ENCODE peak calls at places on chromosomes 7 and 10, in ten cellular contexts. L is GM19239, E is testis, F is iris pigment epithelial cell, O is occipital lobe, X is NCI-H1105 treated with DMSO at 0.1 percent for 48 hours, N is RWPE1, C is nephron progenitor cell, V is fibroblast of the aortic adventitia, K is posterior cingulate gyrus. B is an unnamed sample.

GRCh38 chr7:20172736-20173334 is 44.3 kb downstream of the MACC1 start:
- DNase-seq in C (peak), X (peak), O (peak), N (peak), K (peak), L (peak), E (peak), F (peak), V (peak), B (peak)

GRCh38 chr10:127877116-127877515 is 15.6 kb downstream of the CLRN3 start:
- DNase-seq in C (no peak), L (no peak), V (no peak), X (no peak), O (no peak), K (no peak), E (no peak), N (no peak), F (peak), B (peak)

GRCh38 chr10:73906524-73907447 is 4.1 kb upstream of the PLAU start:
- DNase-seq in X (no peak), E (peak), N (peak), F (peak), L (no peak), C (peak), O (no peak), K (no peak), V (peak), B (peak)

GRCh38 chr7:108196004-108196403 is 65.8 kb upstream of the LAMB4 start:
- DNase-seq in O (no peak), C (no peak), N (no peak), X (no peak), E (no peak), L (no peak), F (peak), K (no peak), V (peak), B (peak)

GRCh38 chr7:97179454-97180104 is 62.1 kb downstream of the SDHAF3 start:
- DNase-seq in L (peak), E (peak), K (no peak), F (peak), C (peak), O (no peak), N (peak), X (peak), V (peak), B (peak)

GRCh38 chr7:136183981-136184380 is 206.8 kb upstream of the MTPN start:
- DNase-seq in K (no peak), L (no peak), C (no peak), N (no peak), E (no peak), X (no peak), F (peak), V (no peak), O (no peak), B (no peak)

GRCh38 chr10:132465193-132465888 is 68.3 kb downstream of the PWWP2B start:
- DNase-seq in N (no peak), V (no peak), E (no peak), X (no peak), K (no peak), L (no peak), C (peak), F (no peak), O (no peak), B (no peak)

GRCh38 chr7:138459300-138460175 is 521 bp upstream of the TRIM24 start:
- DNase-seq in X (peak), O (peak), L (peak), K (peak), V (no peak), C (peak), N (no peak), E (peak), F (peak), B (peak)

GRCh38 chr10:48511855-48512191 is 93.0 kb downstream of the ARHGAP22 start:
- DNase-seq in C (no peak), E (no peak), F (no peak), V (no peak), O (no peak), L (no peak), X (no peak), K (no peak), N (no peak), B (peak)

GRCh38 chr10:50386992-50387735 is 135.8 kb upstream of the ASAH2 start:
- DNase-seq in V (no peak), C (no peak), L (no peak), K (no peak), O (no peak), N (no peak), E (no peak), F (no peak), X (no peak), B (no peak)

GRCh38 chr7:134114992-134115391 is 12.1 kb upstream of the LRGUK start:
- DNase-seq in X (no peak), F (no peak), K (no peak), N (no peak), C (no peak), O (no peak), V (no peak), L (no peak), E (no peak), B (no peak)

GRCh38 chr10:34859170-34859569 is 44.1 kb upstream of the PARD3 start:
- DNase-seq in X (no peak), O (no peak), V (no peak), C (no peak), F (peak), L (no peak), N (no peak), K (no peak), E (no peak), B (peak)

GRCh38 chr10:82535457-82535856 is 660.5 kb downstream of the NRG3 start:
- DNase-seq in N (no peak), L (no peak), V (no peak), K (no peak), F (no peak), E (no peak), X (no peak), C (no peak), O (no peak), B (no peak)

GRCh38 chr10:32958992-32959703 is 1.1 kb upstream of the ITGB1 start:
- DNase-seq in E (no peak), L (no peak), X (no peak), V (no peak), N (no peak), F (no peak), K (no peak), C (no peak), O (no peak), B (no peak)

GRCh38 chr7:100585511-100586265 is at the start of gene LRCH4:
- DNase-seq in O (no peak), L (peak), V (no peak), N (peak), E (peak), C (no peak), K (no peak), X (peak), F (no peak), B (peak)

GRCh38 chr7:29091121-29091601 is 55.2 kb downstream of the CPVL start:
- DNase-seq in L (no peak), F (no peak), N (no peak), E (peak), K (no peak), V (no peak), C (no peak), O (no peak), X (no peak), B (no peak)

GRCh38 chr7:13032524-13032923 is 345.1 kb downstream of the ARL4A start:
- DNase-seq in C (peak), V (no peak), L (no peak), X (peak), K (no peak), O (no peak), F (no peak), E (no peak), N (no peak), B (no peak)

GRCh38 chr7:25456467-25457171 is 228.3 kb upstream of the NPVF start:
- DNase-seq in K (no peak), X (peak), C (no peak), E (peak), O (no peak), F (no peak), L (no peak), V (no peak), N (no peak), B (no peak)

GRCh38 chr10:122029503-122030199 is 40.7 kb downstream of the TACC2 start:
- DNase-seq in N (no peak), V (no peak), K (no peak), X (no peak), O (no peak), F (no peak), L (no peak), E (no peak), C (no peak), B (no peak)

GRCh38 chr7:64463636-64464375 is 99.1 kb downstream of the ZNF680 start:
- DNase-seq in F (peak), L (no peak), O (peak), V (peak), X (no peak), K (no peak), N (no peak), E (peak), C (no peak), B (peak)

GRCh38 chr7:43785425-43785824 is 26.9 kb downstream of the BLVRA start:
- DNase-seq in X (no peak), L (no peak), F (peak), N (peak), O (no peak), K (no peak), E (no peak), V (peak), C (no peak), B (peak)

GRCh38 chr7:130921391-130922180 is 187.6 kb upstream of the KLF14 start:
- DNase-seq in N (no peak), F (peak), V (peak), K (peak), E (peak), C (peak), O (peak), X (peak), L (no peak), B (no peak)

B was measured in epithelial cell of esophagus.